ENCODE peak calls at places on chromosomes 16 and 17, in nine cellular contexts. Z, L, V, A, Q, G, C, I and F are unnamed samples.

GRCh38 chr17:31819578-31819977 is 39.5 kb downstream of the COPRS start:
- DNase-seq in Z (no peak), L (no peak), V (no peak), A (no peak), Q (no peak), G (no peak), C (no peak), I (no peak), F (no peak)

GRCh38 chr17:18185391-18185790 is 1.8 kb downstream of the ALKBH5 start:
- DNase-seq in Z (no peak), L (no peak), V (no peak), A (peak; percentile 36), Q (no peak), G (no peak), C (no peak), I (no peak), F (no peak)

GRCh38 chr17:34853916-34854315 is 107.3 kb downstream of the CCT6B start:
- DNase-seq in Z (no peak), L (no peak), V (no peak), A (no peak), Q (no peak), G (no peak), C (no peak), I (no peak), F (no peak)

GRCh38 chr16:15949210-15950166 is at the start of gene ABCC1:
- DNase-seq in Z (no peak), L (peak; percentile 37), V (peak; percentile 65), A (peak; percentile 49), Q (no peak), G (peak; percentile 82), C (no peak), I (peak; percentile 46), F (peak; percentile 22)

GRCh38 chr17:30716461-30717289 is 107.8 kb downstream of the CRLF3 start:
- DNase-seq in Z (no peak), L (no peak), V (peak; percentile 8), A (no peak), Q (no peak), G (peak; percentile 32), C (no peak), I (no peak), F (no peak)

GRCh38 chr17:45035848-45036247 is 15.6 kb downstream of the DCAKD start:
- DNase-seq in Z (no peak), L (no peak), V (no peak), A (no peak), Q (no peak), G (no peak), C (no peak), I (no peak), F (no peak)

GRCh38 chr16:62105244-62105643 is 69.0 kb upstream of the CDH8 start:
- DNase-seq in Z (no peak), L (no peak), V (no peak), A (no peak), Q (no peak), G (no peak), C (no peak), I (no peak), F (no peak)

GRCh38 chr16:86573215-86573614 is 5.1 kb upstream of the FOXL1 start:
- DNase-seq in Z (no peak), L (no peak), V (no peak), A (peak; percentile 78), Q (no peak), G (no peak), C (no peak), I (no peak), F (no peak)

GRCh38 chr17:38322156-38322779 is 21.5 kb downstream of the GPR179 start:
- DNase-seq in Z (no peak), L (peak; percentile 79), V (peak; percentile 66), A (peak; percentile 52), Q (peak; percentile 76), G (peak; percentile 83), C (peak; percentile 62), I (peak; percentile 40), F (peak; percentile 17)

GRCh38 chr17:19237389-19238166 is 412 bp downstream of the EPN2 start:
- DNase-seq in Z (no peak), L (peak; percentile 13), V (peak; percentile 43), A (peak; percentile 52), Q (no peak), G (peak; percentile 41), C (peak; percentile 37), I (no peak), F (no peak)

GRCh38 chr16:67563708-67564468 is 1.6 kb downstream of the CTCF start:
- DNase-seq in Z (peak; percentile 39), L (no peak), V (peak; percentile 60), A (peak; percentile 64), Q (no peak), G (peak; percentile 46), C (peak; percentile 67), I (peak; percentile 19), F (no peak)

GRCh38 chr17:55620945-55621344 is 101.7 kb downstream of the TMEM100 start:
- DNase-seq in Z (no peak), L (no peak), V (no peak), A (no peak), Q (no peak), G (no peak), C (no peak), I (no peak), F (no peak)

GRCh38 chr17:46763416-46763815 is 55.1 kb downstream of the WNT3 start:
- DNase-seq in Z (no peak), L (no peak), V (no peak), A (peak; percentile 43), Q (no peak), G (no peak), C (no peak), I (no peak), F (no peak)